ENCODE peak calls at places on chromosomes 12 and 14, in six cellular contexts. O is SK-N-SH, X is K562, U is HepG2, F is GM12878, N is H1. Z is an unnamed sample.

GRCh38 chr12:96301732-96302131 is 98.5 kb downstream of the CDK17 start:
- DNase-seq in O (peak), X (no peak), U (no peak), F (no peak), N (no peak), Z (no peak)

GRCh38 chr14:78007160-78007559 is 163.0 kb upstream of the NRXN3 start:
- DNase-seq in O (no peak), X (no peak), U (no peak), F (no peak), N (no peak), Z (no peak)

GRCh38 chr14:69853774-69854173 is 25.4 kb upstream of the SMOC1 start:
- DNase-seq in O (no peak), X (no peak), U (no peak), F (no peak), N (no peak), Z (no peak)

GRCh38 chr12:109458771-109459208 is 18.3 kb downstream of the KCTD10 start:
- DNase-seq in O (no peak), X (no peak), U (no peak), F (no peak), N (no peak), Z (no peak)

GRCh38 chr12:29155079-29155478 is 6.0 kb downstream of the FAR2 start:
- DNase-seq in O (peak), X (peak), U (no peak), F (no peak), N (no peak), Z (no peak)

GRCh38 chr12:50642035-50642451 is 121.9 kb upstream of the ATF1 start:
- DNase-seq in O (no peak), X (peak), U (peak), F (no peak), N (no peak), Z (no peak)

GRCh38 chr12:132401982-132402381 is 72.6 kb upstream of the GALNT9 start:
- DNase-seq in O (no peak), X (no peak), U (no peak), F (no peak), N (no peak), Z (no peak)

GRCh38 chr14:24339284-24340151 is at the start of gene RIPK3:
- DNase-seq in O (no peak), X (no peak), U (no peak), F (peak), N (no peak), Z (peak)

DNA sequence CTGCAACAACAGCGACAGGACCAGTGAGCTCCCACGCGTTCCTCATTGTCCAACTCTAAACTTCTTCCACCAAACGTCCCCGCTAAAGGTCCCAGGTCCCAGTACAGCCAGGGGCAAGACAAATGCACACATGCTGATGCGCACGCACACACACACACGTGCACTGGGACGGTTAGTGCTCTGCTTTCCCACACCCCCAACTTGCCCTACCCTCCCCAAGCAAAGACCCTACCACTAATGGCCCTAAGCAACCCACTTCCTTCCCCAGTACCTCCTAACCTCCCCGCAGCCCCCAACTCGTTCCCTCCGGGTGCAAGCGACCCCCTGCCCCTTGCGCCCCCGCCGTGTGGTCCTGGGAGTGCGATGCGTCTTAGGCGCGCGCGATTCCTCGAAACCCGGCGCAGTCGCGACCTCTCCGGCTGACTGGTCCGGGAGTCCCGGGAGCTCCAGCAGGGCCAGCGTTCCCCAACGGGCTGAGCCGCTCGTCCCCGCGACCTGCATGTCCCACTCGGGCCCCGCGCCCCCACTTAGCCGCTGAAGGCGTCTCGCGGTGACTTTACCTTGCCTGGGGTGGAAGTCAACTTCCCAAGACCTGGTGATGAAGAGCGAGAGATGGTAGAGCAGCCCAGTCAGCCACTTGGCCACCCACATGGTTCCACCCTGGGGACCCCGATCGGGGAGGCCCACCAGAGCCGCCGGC is 582 bp downstream of the ADAMTS20 start:
- DNase-seq in O (peak), X (no peak), U (no peak), F (no peak), N (no peak), Z (no peak)
- TF ChIP-seq GABPA in O (no peak), X (no peak), U (no peak), F (no peak), N (no peak), Z (no peak)

DNA sequence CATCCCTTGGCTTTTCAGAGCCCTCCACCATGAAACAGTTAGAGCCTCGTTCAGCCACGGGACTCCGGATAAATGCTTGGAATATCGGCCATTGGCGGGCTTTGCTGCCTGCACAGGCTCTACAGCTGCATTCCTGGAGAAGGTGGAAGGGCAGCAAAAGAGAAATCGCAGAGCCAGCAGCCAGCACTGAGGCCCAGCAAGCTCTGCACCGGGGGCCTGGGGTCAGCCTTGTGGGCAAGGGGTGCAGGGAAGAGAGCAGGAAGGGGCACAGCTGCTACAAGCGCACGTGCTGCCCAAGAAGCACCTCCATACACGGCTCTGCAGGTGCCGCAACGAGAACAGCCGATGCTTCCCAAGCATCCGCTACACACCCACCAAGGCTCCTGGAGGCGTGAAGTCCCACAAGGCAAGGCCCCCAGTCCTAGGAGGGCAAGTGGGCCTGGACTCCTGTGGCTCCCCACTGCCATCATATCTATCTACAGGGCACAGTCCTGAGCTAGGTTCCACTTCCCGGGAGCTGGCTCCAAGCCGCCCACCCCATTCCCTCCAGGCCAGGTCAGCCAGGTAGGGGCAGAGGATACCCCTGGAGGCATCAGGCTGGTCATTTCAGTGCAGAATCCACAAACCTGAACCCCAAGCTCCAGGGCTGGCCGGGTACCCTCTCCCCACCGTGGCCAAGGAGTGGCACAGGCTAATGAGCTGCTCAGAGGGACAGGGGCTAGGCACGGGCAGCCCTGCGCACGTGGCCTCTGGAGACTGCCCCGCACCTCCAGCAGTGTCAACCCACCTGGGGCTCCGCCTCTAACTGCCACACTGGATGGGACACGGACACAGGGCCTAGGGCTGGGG is 40.2 kb downstream of the CCNK start:
- DNase-seq in O (no peak), X (no peak), U (no peak), F (no peak), N (no peak), Z (no peak)
- TF ChIP-seq GABPA in O (no peak), X (no peak), U (no peak), F (no peak), N (no peak), Z (no peak)

GRCh38 chr12:45969084-45969483 is 21.3 kb downstream of the SCAF11 start:
- DNase-seq in O (no peak), X (no peak), U (no peak), F (no peak), N (no peak), Z (no peak)
- TF ChIP-seq GABPA in O (no peak), X (no peak), U (no peak), F (no peak), N (no peak), Z (no peak)

GRCh38 chr14:60732840-60733483 is 1.6 kb upstream of the MNAT1 start:
- DNase-seq in O (no peak), X (no peak), U (no peak), F (no peak), N (no peak), Z (no peak)

GRCh38 chr14:60738843-60739508 is 4.4 kb downstream of the MNAT1 start:
- DNase-seq in O (no peak), X (no peak), U (no peak), F (no peak), N (no peak), Z (no peak)

GRCh38 chr14:60734465-60735242 is at the start of gene MNAT1:
- DNase-seq in O (peak), X (peak), U (peak), F (peak), N (no peak), Z (peak)

GRCh38 chr14:60736494-60736893 is 1.9 kb downstream of the MNAT1 start:
- DNase-seq in O (no peak), X (no peak), U (peak), F (no peak), N (no peak), Z (no peak)
- TF ChIP-seq GABPA in O (no peak), X (no peak), U (no peak), F (no peak), N (no peak), Z (no peak)

DNA sequence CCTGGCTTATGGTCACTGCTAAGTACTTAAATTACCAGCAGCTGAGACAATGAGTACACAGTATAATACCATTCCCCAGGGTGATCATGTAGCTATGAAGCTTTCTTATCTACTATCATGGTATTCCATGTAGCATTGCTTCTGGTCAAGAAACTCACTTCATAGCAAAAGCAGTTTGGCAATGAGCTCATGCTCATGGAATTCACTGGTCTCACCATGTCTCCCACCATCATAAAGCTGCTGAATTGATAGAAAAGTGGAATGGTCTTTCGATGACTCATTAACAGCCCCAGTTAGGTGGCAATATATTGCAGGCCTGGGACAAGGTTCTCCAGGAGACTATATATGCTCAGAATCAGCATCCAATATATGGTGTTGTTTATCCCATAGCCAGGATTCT is 553.7 kb downstream of the FOXG1 start:
- DNase-seq in O (no peak), X (no peak), U (no peak), F (no peak), N (peak), Z (no peak)
- TF ChIP-seq GABPA in O (no peak), X (no peak), U (no peak), F (no peak), N (no peak), Z (no peak)

GRCh38 chr12:126040307-126040706 is 975.1 kb downstream of the AACS start:
- DNase-seq in O (no peak), X (no peak), U (no peak), F (no peak), N (no peak), Z (no peak)

GRCh38 chr12:126036348-126036747 is 971.1 kb downstream of the AACS start:
- DNase-seq in O (no peak), X (no peak), U (no peak), F (no peak), N (no peak), Z (no peak)

GRCh38 chr12:126033746-126034145 is 968.5 kb downstream of the AACS start:
- DNase-seq in O (no peak), X (no peak), U (peak), F (no peak), N (no peak), Z (no peak)

GRCh38 chr12:126042286-126042685 is 977.1 kb downstream of the AACS start:
- DNase-seq in O (no peak), X (no peak), U (no peak), F (no peak), N (no peak), Z (no peak)

DNA sequence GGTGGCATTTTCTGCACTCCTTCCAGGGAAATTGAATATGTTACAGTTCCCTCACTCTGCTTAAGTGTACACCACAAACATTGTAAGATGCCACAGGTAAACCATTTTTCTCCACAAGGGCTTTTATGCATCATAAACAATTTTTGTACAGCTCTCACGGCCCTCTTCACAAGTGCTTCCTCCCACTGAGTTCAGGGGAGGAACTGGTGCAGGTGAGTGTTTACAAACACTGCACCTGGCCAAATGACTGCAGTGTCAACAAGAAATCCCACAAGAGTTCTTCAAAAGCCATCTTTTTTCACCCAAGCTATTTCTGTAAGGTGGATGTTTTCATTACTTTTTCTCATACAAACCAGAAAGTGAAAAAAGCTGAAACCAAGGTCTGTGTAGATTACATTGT is 973.2 kb downstream of the AACS start:
- DNase-seq in O (no peak), X (no peak), U (no peak), F (no peak), N (no peak), Z (no peak)
- TF ChIP-seq GABPA in O (no peak), X (no peak), U (no peak), F (no peak), N (no peak), Z (no peak)

DNA sequence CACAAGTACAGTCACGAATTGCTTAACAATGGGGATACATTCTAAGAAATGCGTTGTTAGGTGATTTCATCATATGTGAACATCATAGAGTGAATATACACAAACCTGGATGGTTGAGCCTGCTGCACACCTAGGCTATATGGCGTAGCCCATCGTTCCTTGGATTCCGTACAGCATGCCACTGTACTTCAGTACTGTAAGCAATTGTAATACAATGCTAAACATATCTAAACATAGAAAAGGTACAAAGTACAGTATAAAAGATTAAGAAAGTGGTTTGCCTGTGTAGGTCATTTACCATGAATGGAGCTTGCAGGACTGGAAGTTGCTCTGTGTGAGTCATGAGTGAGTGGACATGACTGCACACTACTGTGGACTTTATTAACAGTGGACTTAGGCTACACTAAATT is 286.2 kb downstream of the CACNA1C start:
- DNase-seq in O (no peak), X (no peak), U (no peak), F (no peak), N (no peak), Z (no peak)
- TF ChIP-seq GABPA in O (no peak), X (no peak), U (no peak), F (no peak), N (no peak), Z (no peak)

DNA sequence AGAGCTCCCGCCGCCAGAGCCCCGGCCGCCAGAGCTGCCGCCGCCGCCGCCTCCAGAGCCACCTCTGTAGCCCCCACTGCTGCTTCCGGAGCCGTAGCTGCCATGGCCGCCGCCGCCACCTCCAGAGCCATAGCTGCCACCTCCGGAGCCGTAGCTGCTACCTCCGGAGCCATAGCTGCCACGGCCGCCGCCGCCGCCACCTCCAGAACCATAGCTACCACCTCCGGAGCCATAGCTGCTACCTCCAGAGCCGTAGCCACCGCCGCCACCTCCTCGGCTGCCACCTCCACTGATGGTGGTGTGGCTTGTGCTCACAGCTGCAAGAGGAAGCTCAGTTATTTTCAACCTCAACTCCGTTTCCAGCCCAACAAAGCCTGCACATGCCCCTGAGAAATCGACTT is 4.9 kb downstream of the KRT1 start:
- DNase-seq in O (no peak), X (no peak), U (no peak), F (no peak), N (no peak), Z (no peak)
- TF ChIP-seq GABPA in O (no peak), X (no peak), U (no peak), F (no peak), N (no peak), Z (no peak)